ENCODE peak calls at places on chromosomes 13 and 19, in five cellular contexts. R is AG09319, D is AG04449, V is keratinocyte, Z is heart right ventricle. G is an unnamed sample.

GRCh38 chr13:21557995-21558394 is 46.0 kb downstream of the MICU2 start:
- DNase-seq in V (no peak), D (no peak), R (no peak), Z (no peak), G (no peak)

GRCh38 chr13:44306401-44307192 is 67.0 kb upstream of the SERP2 start:
- DNase-seq in R (peak; percentile 75), D (no peak), Z (peak; percentile 89), V (no peak), G (peak; percentile 99)

GRCh38 chr19:34295103-34295502 is 40.7 kb downstream of the GARRE1 start:
- DNase-seq in Z (no peak), V (no peak), R (no peak), D (no peak), G (no peak)

GRCh38 chr13:93145199-93145598 is 81.4 kb upstream of the GPC6 start:
- DNase-seq in R (no peak), Z (no peak), D (no peak), V (no peak), G (no peak)

GRCh38 chr13:84405286-84405685 is 523.0 kb upstream of the SLITRK1 start:
- DNase-seq in V (no peak), D (no peak), Z (no peak), R (no peak), G (peak; percentile 39)

GRCh38 chr19:42301646-42302204 is at the start of gene PRR19:
- DNase-seq in Z (no peak), R (no peak), D (no peak), V (no peak), G (no peak)

GRCh38 chr13:98775844-98776598 is 23.5 kb upstream of the SLC15A1 start:
- DNase-seq in V (peak; percentile 25), D (no peak), Z (no peak), R (no peak), G (no peak)

GRCh38 chr19:33627526-33627925 is 5.8 kb downstream of the CHST8 start:
- DNase-seq in D (no peak), Z (no peak), V (no peak), R (no peak), G (no peak)

GRCh38 chr19:45515081-45515624 is 7.9 kb downstream of the VASP start:
- DNase-seq in R (no peak), D (no peak), V (no peak), Z (peak; percentile 65), G (no peak)

GRCh38 chr19:29832801-29833200 is 21.0 kb downstream of the CCNE1 start:
- DNase-seq in Z (no peak), D (no peak), V (no peak), R (no peak), G (no peak)

GRCh38 chr19:33194884-33195710 is 967 bp downstream of the LRP3 start:
- DNase-seq in R (no peak), V (no peak), D (no peak), Z (peak; percentile 35), G (peak; percentile 63)

GRCh38 chr19:13843104-13843921 is 33.6 kb upstream of the NANOS3 start:
- DNase-seq in V (no peak), D (no peak), R (no peak), Z (peak; percentile 81), G (peak; percentile 50)

GRCh38 chr13:112725346-112726017 is 35.6 kb downstream of the ATP11A start:
- DNase-seq in Z (peak; percentile 45), V (no peak), R (no peak), D (no peak), G (no peak)

GRCh38 chr13:43865892-43866291 is 13.6 kb downstream of the CCDC122 start:
- DNase-seq in Z (no peak), V (peak; percentile 53), D (no peak), R (peak; percentile 64), G (peak; percentile 82)

GRCh38 chr13:75881109-75881775 is 245.1 kb downstream of the LMO7 start:
- DNase-seq in R (peak; percentile 97), Z (no peak), V (no peak), D (no peak), G (no peak)

GRCh38 chr19:51471527-51471926 is 6.8 kb upstream of the CEACAM18 start:
- DNase-seq in D (no peak), V (no peak), Z (no peak), R (no peak), G (no peak)

GRCh38 chr19:19021115-19021514 is 12.2 kb downstream of the SUGP2 start:
- DNase-seq in R (no peak), V (no peak), Z (no peak), D (no peak), G (peak; percentile 45)

GRCh38 chr19:723714-724113 is 15.0 kb downstream of the PALM start:
- DNase-seq in D (no peak), V (no peak), R (no peak), Z (no peak), G (no peak)

GRCh38 chr19:33047422-33047821 is 17.3 kb downstream of the RHPN2 start:
- DNase-seq in D (no peak), V (peak; percentile 71), R (no peak), Z (no peak), G (peak; percentile 7)

GRCh38 chr13:110361365-110361911 is 54.4 kb downstream of the COL4A2 start:
- DNase-seq in R (peak; percentile 73), D (peak; percentile 91), V (no peak), Z (peak; percentile 80), G (peak; percentile 98)

GRCh38 chr13:72884111-72884510 is 102.2 kb downstream of the PIBF1 start:
- DNase-seq in R (no peak), Z (no peak), D (no peak), V (no peak), G (peak; percentile 3)

GRCh38 chr13:26664286-26664685 is 96.3 kb downstream of the GPR12 start:
- DNase-seq in D (no peak), Z (no peak), R (no peak), V (no peak), G (no peak)

GRCh38 chr19:18294467-18294864 is 13.0 kb upstream of the JUND start:
- DNase-seq in R (no peak), D (no peak), Z (no peak), V (no peak), G (no peak)

GRCh38 chr13:50936681-50937080 is 27.1 kb downstream of the RNASEH2B start:
- DNase-seq in D (no peak), Z (no peak), R (no peak), V (no peak), G (peak; percentile 45)

DNA sequence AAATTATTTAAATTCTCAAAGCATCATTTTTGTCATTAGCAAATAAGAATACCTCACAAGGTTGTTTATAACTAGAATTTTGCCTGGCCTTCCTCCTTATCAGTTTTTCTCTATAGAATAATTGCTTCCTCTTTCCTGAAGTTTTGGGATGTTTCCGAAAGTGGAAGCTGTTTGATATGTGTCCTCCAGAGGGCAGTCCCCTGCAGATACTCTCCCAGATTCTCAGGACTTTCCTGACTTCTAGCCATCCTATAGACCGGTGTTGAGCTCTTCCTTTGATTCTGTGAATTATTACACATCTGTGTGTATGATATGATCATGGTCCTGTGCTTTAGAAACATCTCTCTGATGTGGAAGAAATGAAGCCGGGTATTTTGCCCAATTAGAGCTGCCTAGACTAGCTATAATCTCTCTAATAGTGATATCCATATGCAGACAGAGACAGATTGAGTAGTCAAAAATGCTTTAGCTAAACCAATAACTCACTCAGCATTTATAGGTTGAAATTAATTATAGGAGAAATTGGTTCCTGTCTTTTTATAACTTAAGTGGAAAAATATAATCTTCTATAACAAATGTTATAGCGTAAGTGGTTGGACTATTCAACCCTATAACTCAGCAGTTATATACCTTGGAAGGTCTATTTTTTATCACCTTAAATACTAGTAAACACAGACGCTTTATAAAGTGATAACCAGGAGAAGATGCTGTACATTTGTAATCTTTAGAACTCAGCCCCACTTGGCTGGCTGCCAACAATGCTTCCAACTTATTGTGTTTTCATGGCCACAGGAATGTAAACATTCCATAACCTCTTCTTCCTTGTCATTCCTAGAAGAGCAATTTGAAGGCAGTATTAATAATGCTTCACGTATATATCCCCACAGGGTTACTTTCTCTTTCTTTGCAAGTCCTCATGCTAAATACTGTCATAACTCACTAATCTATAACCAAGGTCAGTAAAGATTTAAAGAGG is 201.0 kb upstream of the RXFP2 start:
- DNase-seq in V (no peak), D (no peak), Z (no peak), R (no peak), G (peak; percentile 73)
- TF ChIP-seq CTCF in V (peak; percentile 64), D (peak; percentile 61), Z (no peak), R (peak; percentile 73), G (peak; percentile 80)

GRCh38 chr13:61777281-61777680 is 361.6 kb upstream of the PCDH20 start:
- DNase-seq in D (no peak), Z (no peak), R (no peak), V (no peak), G (no peak)

GRCh38 chr13:61777902-61778301 is 362.3 kb upstream of the PCDH20 start:
- DNase-seq in D (no peak), V (no peak), Z (no peak), R (no peak), G (no peak)

GRCh38 chr13:61778531-61778930 is 362.9 kb upstream of the PCDH20 start:
- DNase-seq in V (no peak), R (no peak), D (no peak), Z (no peak), G (no peak)

GRCh38 chr13:61770697-61771096 is 355.0 kb upstream of the PCDH20 start:
- DNase-seq in D (no peak), R (no peak), Z (no peak), V (no peak), G (no peak)

DNA sequence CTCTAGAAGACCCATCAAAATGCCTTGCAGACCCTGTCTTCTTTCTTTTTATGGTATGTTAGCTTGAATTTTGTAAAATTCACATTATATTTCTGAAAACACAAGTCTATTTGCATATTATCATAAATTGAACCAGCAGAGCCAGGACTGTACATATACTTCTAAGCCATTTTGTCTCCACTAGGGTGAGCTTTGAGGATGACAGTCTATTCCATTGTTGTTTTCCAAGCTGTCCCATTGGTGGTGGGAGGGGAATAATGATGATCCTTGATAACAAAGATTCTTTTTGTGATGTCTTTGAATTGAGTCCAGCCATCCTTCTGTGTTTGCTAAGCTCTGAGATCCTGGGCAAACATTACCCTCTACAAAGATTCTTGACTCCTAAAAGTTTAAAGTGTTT is 359.3 kb upstream of the PCDH20 start:
- DNase-seq in R (no peak), V (no peak), D (no peak), Z (no peak), G (no peak)
- TF ChIP-seq CTCF in R (no peak), V (no peak), D (no peak), Z (no peak), G (no peak)

GRCh38 chr19:46721269-46722003 is 4.5 kb upstream of the PRKD2 start:
- DNase-seq in Z (no peak), D (no peak), R (no peak), V (no peak), G (no peak)
- TF ChIP-seq CTCF in Z (no peak), D (peak; percentile 5), R (no peak), V (no peak), G (no peak)

DNA sequence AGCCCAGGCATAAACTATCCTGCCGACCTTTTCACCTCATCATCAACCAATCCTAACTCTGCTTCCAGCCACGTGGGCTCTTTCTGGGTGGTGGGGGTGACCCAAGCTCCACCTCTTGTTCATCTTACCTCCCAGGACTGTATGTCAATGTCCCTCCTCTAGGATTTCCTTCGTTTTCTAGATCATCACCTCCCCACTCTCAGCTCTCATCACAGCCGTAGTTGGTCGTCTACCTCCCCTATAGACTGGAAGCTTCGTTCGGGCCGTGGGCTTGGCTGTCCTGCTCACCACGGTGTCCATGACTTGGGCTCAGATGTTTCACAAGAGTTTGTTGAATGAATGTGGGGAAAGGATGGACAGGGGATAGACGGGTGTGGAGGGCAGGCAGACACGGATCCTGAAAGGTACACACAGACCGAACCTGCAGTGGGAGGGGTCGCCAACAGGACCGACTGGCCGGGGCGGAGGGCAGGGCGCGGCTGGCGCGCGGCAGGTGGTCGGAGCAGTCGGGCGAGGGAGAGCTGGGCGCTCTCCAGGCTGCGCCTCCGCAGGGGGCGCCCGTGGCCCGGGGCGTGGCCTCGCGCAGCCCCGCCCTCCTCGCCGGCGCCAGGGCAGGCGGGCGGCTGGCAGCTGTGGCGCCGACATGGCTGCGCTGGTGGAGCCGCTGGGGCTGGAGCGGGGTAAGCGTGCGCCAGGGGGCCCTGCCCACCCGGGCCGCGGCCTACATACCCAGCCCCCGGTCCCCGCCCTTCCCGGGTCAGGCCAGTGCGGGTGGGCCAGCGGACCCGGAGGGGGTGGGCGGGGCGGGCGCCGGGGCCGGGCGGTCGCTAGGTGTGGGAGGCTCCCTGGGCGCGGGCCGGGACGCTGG is at the start of gene LIN7B:
- DNase-seq in R (no peak), Z (peak; percentile 65), D (no peak), V (no peak), G (peak; percentile 46)
- TF ChIP-seq CTCF in R (peak; percentile 11), Z (peak; percentile 48), D (peak; percentile 48), V (peak; percentile 44), G (peak; percentile 32)

G was measured in fibroblast of the aortic adventitia.